ENCODE peak calls at places on chromosomes 12 and 14, in eight cellular contexts. B is GM20000; G is stimulated activated CD8-positive, alpha-beta memory T cell treated with anti-CD3 and anti-CD28 coated beads, Interleukin-4, amount 100 ng/mL, for 1 hour; P is fibroblast of mammary gland; C is NCI-H2029; E is mammary epithelial cell; Z is HFF-Myc; D is stimulated activated CD4-positive, alpha-beta T cell treated with anti-CD3 and anti-CD28 coated beads, Interleukin-15, amount 100 ng/mL, for 24 hours. T is an unnamed sample.

GRCh38 chr12:56261503-56262230 is 3.5 kb upstream of the ANKRD52 start:
- DNase-seq in B (no peak), G (no peak), P (peak; percentile 80), C (no peak), E (peak; percentile 76), Z (peak; percentile 66), D (no peak), T (peak; percentile 42)

GRCh38 chr12:99915251-99916082 is 69.3 kb downstream of the ANKS1B start:
- DNase-seq in B (no peak), G (no peak), P (peak; percentile 80), C (no peak), E (no peak), Z (no peak), D (no peak), T (no peak)

GRCh38 chr14:23704890-23705289 is 68.7 kb downstream of the DHRS2 start:
- DNase-seq in B (no peak), G (no peak), P (peak; percentile 20), C (no peak), E (no peak), Z (no peak), D (no peak), T (peak; percentile 30)

GRCh38 chr12:76698966-76699365 is 64.9 kb upstream of the ZDHHC17 start:
- DNase-seq in B (no peak), G (no peak), P (no peak), C (no peak), E (no peak), Z (no peak), D (no peak), T (no peak)

GRCh38 chr12:57430117-57430930 is 519 bp downstream of the R3HDM2 start:
- DNase-seq in B (peak; percentile 93), G (peak; percentile 5), P (peak; percentile 26), C (peak; percentile 50), E (peak; percentile 37), Z (no peak), D (no peak), T (peak; percentile 83)

GRCh38 chr12:93376436-93377251 is 1.1 kb upstream of the NUDT4 start:
- DNase-seq in B (no peak), G (no peak), P (peak; percentile 54), C (no peak), E (peak; percentile 10), Z (no peak), D (no peak), T (peak; percentile 88)

GRCh38 chr14:83607682-83608081 is 1922.3 kb upstream of the FLRT2 start:
- DNase-seq in B (no peak), G (no peak), P (no peak), C (no peak), E (no peak), Z (no peak), D (no peak), T (no peak)

GRCh38 chr14:29671034-29671433 is 256.6 kb downstream of the PRKD1 start:
- DNase-seq in B (no peak), G (no peak), P (peak; percentile 44), C (peak; percentile 20), E (no peak), Z (no peak), D (no peak), T (no peak)

GRCh38 chr14:65045691-65046090 is 56.6 kb downstream of the MAX start:
- DNase-seq in B (no peak), G (no peak), P (no peak), C (no peak), E (no peak), Z (no peak), D (no peak), T (no peak)

GRCh38 chr12:83514372-83514771 is 827.7 kb downstream of the TMTC2 start:
- DNase-seq in B (no peak), G (no peak), P (no peak), C (peak; percentile 27), E (peak; percentile 77), Z (peak; percentile 4), D (no peak), T (no peak)

GRCh38 chr14:29796853-29797252 is 130.8 kb downstream of the PRKD1 start:
- DNase-seq in B (no peak), G (no peak), P (no peak), C (no peak), E (no peak), Z (no peak), D (no peak), T (no peak)

GRCh38 chr14:23633160-23633701 is 2.9 kb upstream of the DHRS2 start:
- DNase-seq in B (no peak), G (no peak), P (no peak), C (no peak), E (no peak), Z (no peak), D (no peak), T (no peak)

GRCh38 chr12:118292836-118293235 is 79.9 kb downstream of the TAOK3 start:
- DNase-seq in B (no peak), G (no peak), P (peak; percentile 20), C (no peak), E (no peak), Z (no peak), D (no peak), T (no peak)

GRCh38 chr12:74889563-74890236 is 319.9 kb downstream of the KCNC2 start:
- DNase-seq in B (no peak), G (no peak), P (peak; percentile 57), C (no peak), E (peak; percentile 51), Z (peak; percentile 12), D (no peak), T (no peak)

GRCh38 chr14:62002636-62003035 is 240.4 kb downstream of the SNAPC1 start:
- DNase-seq in B (no peak), G (no peak), P (peak; percentile 6), C (no peak), E (peak; percentile 86), Z (no peak), D (no peak), T (no peak)

T was measured in erythroblast.